ENCODE peak calls at places on chromosomes 3 and 15, in six cellular contexts. O, T, V, R, K and G are unnamed samples. For H3K9me3 and H3K4me1, the result is how much of the 10 kb centered on the place peaks cover.

GRCh38 chr3:121651684-121652083 is 9.0 kb downstream of the HCLS1 start:
- DNase-seq in O (no peak), T (no peak), V (no peak), R (no peak), K (no peak), G (peak)

GRCh38 chr3:119418641-119419040 is 44.8 kb downstream of the TMEM39A start:
- DNase-seq in O (no peak), T (no peak), V (no peak), R (no peak), K (no peak), G (no peak)

GRCh38 chr3:156648086-156648485 is 26.3 kb upstream of the TIPARP start:
- DNase-seq in O (no peak), T (no peak), V (no peak), R (peak), K (no peak), G (no peak)

GRCh38 chr3:61239871-61240270 is 11.4 kb downstream of the FHIT start:
- DNase-seq in O (no peak), T (no peak), V (peak), R (no peak), K (no peak), G (no peak)

GRCh38 chr3:190238871-190239270 is 83.4 kb downstream of the CLDN1 start:
- DNase-seq in O (no peak), T (no peak), V (no peak), R (no peak), K (no peak), G (no peak)

GRCh38 chr3:73727117-73727802 is 102.5 kb upstream of the PDZRN3 start:
- DNase-seq in O (no peak), T (peak), V (no peak), R (peak), K (peak), G (no peak)

GRCh38 chr3:151106311-151106710 is 20.8 kb downstream of the MED12L start:
- DNase-seq in O (no peak), T (no peak), V (no peak), R (no peak), K (no peak), G (no peak)

GRCh38 chr15:87268675-87269074 is 987.9 kb downstream of the NTRK3 start:
- DNase-seq in O (no peak), T (no peak), V (no peak), R (peak), K (no peak), G (no peak)

GRCh38 chr3:141410408-141410807 is 42.1 kb downstream of the ZBTB38 start:
- DNase-seq in O (no peak), T (no peak), V (peak), R (no peak), K (no peak), G (no peak)
- H3K27ac ChIP-seq in O (no peak), T (no peak), V (peak), R (peak), K (peak), G (peak)

GRCh38 chr3:51750878-51751277 is 28.2 kb downstream of the IQCF6 start:
- DNase-seq in O (no peak), T (no peak), V (no peak), R (no peak), K (no peak), G (no peak)
- H3K9me3 ChIP-seq in O (under half), T (under half), V (under half), R (under half), K (under half), G (under half)

GRCh38 chr15:41943543-41944312 is 28.6 kb downstream of the EHD4 start:
- DNase-seq in O (no peak), T (no peak), V (peak), R (no peak), K (no peak), G (no peak)
- H3K4me1 ChIP-seq in O (under half), T (under half), V (under half), R (half or more), K (under half), G (under half)

GRCh38 chr3:39279745-39280517 is at the start of gene CX3CR1:
- DNase-seq in O (no peak), T (no peak), V (no peak), R (no peak), K (no peak), G (no peak)
- H3K27ac ChIP-seq in O (no peak), T (no peak), V (no peak), R (no peak), K (no peak), G (no peak)